ENCODE peak calls at places on chromosomes 7 and 10, in five cellular contexts. Z, B, U, S and Y are unnamed samples.
A peak's percentile ranks its signal among the peaks of the same experiment; 100 is the strongest.

GRCh38 chr7:149196705-149197171 is 1.4 kb downstream of the ZNF282 start:
- DNase-seq in Z (no peak), B (peak; percentile 36), S (no peak), U (no peak), Y (no peak)

GRCh38 chr10:114499630-114500190 is 95.4 kb upstream of the AFAP1L2 start:
- DNase-seq in S (peak; percentile 74), U (no peak), Z (no peak), B (no peak), Y (peak; percentile 77)

GRCh38 chr10:29535012-29535777 is 99.6 kb downstream of the SVIL start:
- DNase-seq in U (peak; percentile 94), S (peak; percentile 69), Z (peak; percentile 92), B (peak; percentile 80), Y (peak; percentile 69)

GRCh38 chr10:121526040-121526790 is 72.0 kb downstream of the FGFR2 start:
- DNase-seq in U (no peak), S (no peak), B (no peak), Z (no peak), Y (no peak)

GRCh38 chr7:128115821-128116723 is 84.8 kb upstream of the LRRC4 start:
- DNase-seq in Z (no peak), U (no peak), S (peak; percentile 7), B (no peak), Y (no peak)

GRCh38 chr7:70614237-70614984 is 517.5 kb upstream of the GALNT17 start:
- DNase-seq in S (peak; percentile 87), U (peak; percentile 0), B (peak; percentile 43), Z (peak; percentile 83), Y (peak; percentile 68)

GRCh38 chr10:124983321-124983720 is 41.4 kb downstream of the ZRANB1 start:
- DNase-seq in U (peak; percentile 13), S (no peak), Z (peak; percentile 32), B (no peak), Y (no peak)

GRCh38 chr10:95480102-95480900 is 80.9 kb downstream of the SORBS1 start:
- DNase-seq in U (peak; percentile 17), Z (no peak), B (no peak), S (no peak), Y (no peak)

GRCh38 chr7:44752822-44753221 is 4.2 kb downstream of the ZMIZ2 start:
- DNase-seq in B (no peak), U (no peak), S (no peak), Z (no peak), Y (no peak)

GRCh38 chr10:128892005-128892404 is 575.0 kb upstream of the MGMT start:
- DNase-seq in U (no peak), Z (no peak), S (no peak), B (no peak), Y (no peak)

GRCh38 chr7:81846398-81846797 is 76.6 kb upstream of the HGF start:
- DNase-seq in Z (peak; percentile 31), B (peak; percentile 88), U (peak; percentile 81), S (no peak), Y (no peak)

GRCh38 chr7:151664268-151664667 is 144.6 kb upstream of the RHEB start:
- DNase-seq in U (no peak), Z (no peak), B (no peak), S (no peak), Y (no peak)

GRCh38 chr7:151552352-151553028 is 32.8 kb upstream of the RHEB start:
- DNase-seq in U (no peak), Z (no peak), S (peak; percentile 70), B (no peak), Y (peak; percentile 89)

GRCh38 chr7:119664601-119665000 is 608.4 kb upstream of the KCND2 start:
- DNase-seq in S (no peak), U (peak; percentile 64), B (peak; percentile 87), Z (peak; percentile 77), Y (no peak)

GRCh38 chr7:38660427-38661099 is 29.4 kb upstream of the AMPH start:
- DNase-seq in B (peak; percentile 75), S (no peak), Z (peak; percentile 41), U (peak; percentile 47), Y (no peak)
- TF ChIP-seq CTCF in B (peak; percentile 94), S (no peak), Z (peak; percentile 83), U (peak; percentile 70), Y (peak; percentile 21)

DNA sequence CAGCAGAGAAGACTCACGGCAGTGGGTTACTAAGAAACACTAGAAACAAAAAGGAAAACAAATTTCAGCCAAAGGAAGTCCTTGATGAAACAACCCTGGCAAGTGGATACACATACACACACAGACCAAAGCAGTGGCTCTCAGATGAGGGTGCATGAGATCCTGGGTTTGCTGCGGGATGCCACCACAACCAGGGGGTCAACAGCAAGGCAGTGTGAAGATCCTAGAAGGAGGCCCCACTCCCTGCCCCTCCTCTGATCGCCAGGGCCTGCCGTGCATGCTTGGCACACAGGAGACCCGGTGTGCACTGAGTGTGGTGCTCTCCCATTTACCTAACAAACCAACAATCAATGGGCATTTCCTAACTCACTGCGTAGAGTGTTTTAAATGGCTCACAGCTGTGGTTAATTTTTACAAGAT is 252.3 kb upstream of the KLF14 start:
- DNase-seq in Z (no peak), U (no peak), S (no peak), B (peak; percentile 58), Y (no peak)
- H3K4me3 ChIP-seq in Z (no peak overlapping the region), U (no peak overlapping the region), S (no peak overlapping the region), B (no peak overlapping the region), Y (no peak overlapping the region)

DNA sequence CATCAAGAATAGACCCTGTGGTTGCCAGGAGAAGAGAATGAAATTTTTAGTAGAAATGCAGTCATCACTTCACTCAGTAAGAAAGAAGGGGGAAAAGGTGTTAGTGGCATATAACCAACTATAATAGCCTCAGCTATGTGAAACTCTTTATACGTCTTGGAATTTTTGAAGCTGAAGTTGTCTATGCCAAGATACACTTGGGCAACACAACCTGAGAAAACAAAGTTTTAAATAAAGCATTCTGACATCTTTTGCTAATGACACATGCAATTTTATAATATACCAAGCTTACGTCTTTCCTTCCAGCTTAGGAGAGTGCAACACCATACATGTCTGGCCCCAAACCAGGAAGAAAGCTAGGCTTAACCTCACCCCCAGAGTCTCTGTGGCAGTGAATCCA is 40.8 kb upstream of the ZNF438 start:
- DNase-seq in S (no peak), B (no peak), Z (peak; percentile 70), U (no peak), Y (no peak)
- TF ChIP-seq CTCF in S (no peak), B (no peak), Z (no peak), U (no peak), Y (no peak)

DNA sequence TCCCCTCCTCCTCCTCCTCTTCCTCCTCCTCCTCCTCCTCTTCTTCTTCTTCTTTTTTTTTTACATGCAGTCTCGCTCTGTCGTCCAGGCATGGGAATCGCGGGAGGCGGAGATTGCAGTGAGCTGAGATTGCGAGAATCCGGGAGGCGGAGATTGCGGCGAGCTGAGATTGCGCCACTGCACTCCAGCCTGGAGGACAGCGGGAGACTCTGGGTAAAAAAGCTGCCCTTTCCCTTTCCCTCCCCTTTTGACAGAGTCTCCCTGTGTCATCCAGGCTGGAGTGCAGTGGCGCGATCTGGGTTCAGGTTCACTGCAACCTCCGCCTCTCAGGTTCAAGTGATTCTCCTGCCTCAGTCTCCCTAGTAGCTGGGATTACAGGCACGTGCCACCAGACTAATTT is 168.1 kb upstream of the MALRD1 start:
- DNase-seq in Z (no peak), U (no peak), B (peak; percentile 21), S (no peak), Y (no peak)
- H3K4me3 ChIP-seq in Z (no peak overlapping the region), U (no peak overlapping the region), B (peak overlapping the region; percentile 25), S (no peak overlapping the region), Y (no peak overlapping the region)

DNA sequence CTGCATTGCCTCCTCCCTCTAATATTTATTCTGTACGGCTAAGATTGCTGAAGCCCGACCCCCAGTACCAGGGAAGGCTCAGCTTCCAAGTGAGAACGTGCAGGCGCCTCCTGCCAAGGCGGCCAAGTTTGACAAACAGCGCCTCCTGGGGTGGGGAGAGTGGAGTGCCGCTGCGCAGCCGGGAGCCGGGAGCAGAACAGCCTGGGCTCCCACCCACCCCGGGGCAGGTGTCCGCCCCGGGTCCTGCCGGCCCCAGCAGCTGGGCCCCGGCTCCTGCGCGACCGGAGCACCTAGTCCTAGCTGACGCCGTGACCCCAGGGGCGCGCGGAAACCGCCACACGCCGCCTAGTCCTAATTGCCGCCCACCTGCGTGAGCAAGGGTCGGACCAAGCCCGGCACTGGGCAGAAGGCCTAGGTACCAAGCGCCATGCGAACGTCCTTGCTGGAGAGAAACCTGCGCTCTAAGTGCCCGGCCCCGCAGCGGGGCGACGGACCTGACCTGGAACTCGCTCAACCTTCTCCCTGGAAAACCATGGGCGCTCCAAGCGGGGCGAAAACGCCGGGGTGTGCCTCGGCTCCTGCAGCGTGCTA is 5.0 kb upstream of the EBF3 start:
- DNase-seq in S (no peak), B (peak; percentile 66), Z (no peak), U (peak; percentile 10), Y (no peak)
- TF ChIP-seq CTCF in S (no peak), B (peak; percentile 75), Z (peak; percentile 55), U (peak; percentile 40), Y (peak; percentile 50)

GRCh38 chr10:80457554-80458262 is 3.6 kb downstream of the TSPAN14 start:
- DNase-seq in U (no peak), Z (no peak), S (no peak), B (no peak), Y (no peak)

GRCh38 chr10:80460399-80461207 is 6.5 kb downstream of the TSPAN14 start:
- DNase-seq in S (peak; percentile 89), Z (peak; percentile 65), U (no peak), B (peak; percentile 48), Y (peak; percentile 98)

GRCh38 chr10:80458263-80458625 is 4.1 kb downstream of the TSPAN14 start:
- DNase-seq in Z (no peak), S (no peak), U (no peak), B (no peak), Y (no peak)

GRCh38 chr10:80459047-80459865 is 5.1 kb downstream of the TSPAN14 start:
- DNase-seq in S (peak; percentile 75), Z (peak; percentile 67), B (peak; percentile 67), U (peak; percentile 97), Y (peak; percentile 48)

GRCh38 chr10:80458638-80459037 is 4.5 kb downstream of the TSPAN14 start:
- DNase-seq in B (no peak), S (no peak), U (no peak), Z (no peak), Y (no peak)
- H3K4me3 ChIP-seq in B (no peak overlapping the region), S (no peak overlapping the region), U (no peak overlapping the region), Z (no peak overlapping the region), Y (no peak overlapping the region)

GRCh38 chr7:20197125-20197524 is 20.1 kb downstream of the MACC1 start:
- DNase-seq in B (peak; percentile 41), Z (peak; percentile 38), S (no peak), U (no peak), Y (no peak)

GRCh38 chr7:20198295-20198694 is 18.9 kb downstream of the MACC1 start:
- DNase-seq in S (no peak), U (no peak), B (no peak), Z (no peak), Y (no peak)

GRCh38 chr7:20200361-20200760 is 16.8 kb downstream of the MACC1 start:
- DNase-seq in Z (no peak), S (no peak), B (no peak), U (peak; percentile 41), Y (no peak)

GRCh38 chr7:20199015-20199737 is 18.0 kb downstream of the MACC1 start:
- DNase-seq in U (peak; percentile 15), Z (peak; percentile 69), S (peak; percentile 34), B (peak; percentile 84), Y (no peak)

DNA sequence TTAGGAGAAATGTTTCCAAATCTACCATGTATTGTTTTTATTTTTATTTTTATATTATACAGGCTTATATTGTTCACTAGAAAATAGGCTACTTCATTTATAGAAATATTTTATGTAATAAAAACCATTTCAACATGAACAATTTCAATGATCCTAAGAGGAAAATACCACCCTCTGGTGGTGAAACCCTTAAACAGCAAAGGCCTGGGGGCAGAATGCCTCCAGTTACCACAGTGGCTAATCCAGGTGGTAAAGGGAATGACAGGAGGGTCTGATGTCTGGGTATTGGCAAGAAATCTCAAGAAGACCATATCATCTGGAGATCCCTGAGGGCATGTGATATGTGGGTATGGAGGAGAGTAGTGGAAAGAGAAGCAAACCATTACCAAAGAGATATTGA is 19.3 kb downstream of the MACC1 start:
- DNase-seq in Z (no peak), S (no peak), U (no peak), B (no peak), Y (no peak)
- TF ChIP-seq CTCF in Z (peak; percentile 34), S (no peak), U (peak; percentile 40), B (peak; percentile 46), Y (no peak)